ENCODE peak calls at places on chromosomes 16 and 17, in seven cellular contexts. One of them, this sample, is unnamed.

GRCh38 chr17:78997231-78997741 is 12.3 kb downstream of the CANT1 start:
- DNase-seq in NCI-H1105 treated with DMSO at 0.1 percent for 48 hours: no peak
- DNase-seq in left colon: peak; percentile 36
- DNase-seq in RWPE1: no peak
- DNase-seq in hepatic stellate cell: no peak
- DNase-seq in cerebellum: no peak
- DNase-seq in activated CD4-positive, CD25-positive, alpha-beta regulatory T cell: no peak
- DNase-seq in this sample: no peak

GRCh38 chr16:13110124-13110796 is 208.9 kb downstream of the SHISA9 start:
- DNase-seq in NCI-H1105 treated with DMSO at 0.1 percent for 48 hours: no peak
- DNase-seq in left colon: no peak
- DNase-seq in RWPE1: peak; percentile 32
- DNase-seq in hepatic stellate cell: no peak
- DNase-seq in cerebellum: no peak
- DNase-seq in activated CD4-positive, CD25-positive, alpha-beta regulatory T cell: no peak
- DNase-seq in this sample: no peak

GRCh38 chr17:59558953-59559352 is 6.5 kb upstream of the DHX40 start:
- DNase-seq in NCI-H1105 treated with DMSO at 0.1 percent for 48 hours: no peak
- DNase-seq in left colon: no peak
- DNase-seq in RWPE1: no peak
- DNase-seq in hepatic stellate cell: peak; percentile 17
- DNase-seq in cerebellum: peak; percentile 13
- DNase-seq in activated CD4-positive, CD25-positive, alpha-beta regulatory T cell: no peak
- DNase-seq in this sample: no peak

GRCh38 chr16:67562526-67562917 is at the start of gene CTCF:
- DNase-seq in NCI-H1105 treated with DMSO at 0.1 percent for 48 hours: peak; percentile 69
- DNase-seq in left colon: peak; percentile 78
- DNase-seq in RWPE1: peak; percentile 82
- DNase-seq in hepatic stellate cell: peak; percentile 84
- DNase-seq in cerebellum: peak; percentile 89
- DNase-seq in activated CD4-positive, CD25-positive, alpha-beta regulatory T cell: peak; percentile 75
- DNase-seq in this sample: no peak

GRCh38 chr16:64280317-64280716 is 841.5 kb downstream of the CDH11 start:
- DNase-seq in NCI-H1105 treated with DMSO at 0.1 percent for 48 hours: no peak
- DNase-seq in left colon: no peak
- DNase-seq in RWPE1: no peak
- DNase-seq in hepatic stellate cell: no peak
- DNase-seq in cerebellum: no peak
- DNase-seq in activated CD4-positive, CD25-positive, alpha-beta regulatory T cell: no peak
- DNase-seq in this sample: no peak

GRCh38 chr17:29565643-29566472 is 979 bp downstream of the ABHD15 start:
- DNase-seq in NCI-H1105 treated with DMSO at 0.1 percent for 48 hours: peak; percentile 83
- DNase-seq in left colon: no peak
- DNase-seq in RWPE1: no peak
- DNase-seq in hepatic stellate cell: no peak
- DNase-seq in cerebellum: no peak
- DNase-seq in activated CD4-positive, CD25-positive, alpha-beta regulatory T cell: no peak
- DNase-seq in this sample: peak; percentile 79

GRCh38 chr17:9110501-9110900 is 89.2 kb downstream of the NTN1 start:
- DNase-seq in NCI-H1105 treated with DMSO at 0.1 percent for 48 hours: no peak
- DNase-seq in left colon: no peak
- DNase-seq in RWPE1: no peak
- DNase-seq in hepatic stellate cell: no peak
- DNase-seq in cerebellum: no peak
- DNase-seq in activated CD4-positive, CD25-positive, alpha-beta regulatory T cell: no peak
- DNase-seq in this sample: no peak

GRCh38 chr17:21511368-21512195 is 135.4 kb downstream of the KCNJ12 start:
- DNase-seq in NCI-H1105 treated with DMSO at 0.1 percent for 48 hours: peak; percentile 84
- DNase-seq in left colon: peak; percentile 74
- DNase-seq in RWPE1: peak; percentile 68
- DNase-seq in hepatic stellate cell: peak; percentile 83
- DNase-seq in cerebellum: peak; percentile 80
- DNase-seq in activated CD4-positive, CD25-positive, alpha-beta regulatory T cell: peak; percentile 48
- DNase-seq in this sample: peak; percentile 54

GRCh38 chr17:63154586-63155244 is 188.7 kb downstream of the TANC2 start:
- DNase-seq in NCI-H1105 treated with DMSO at 0.1 percent for 48 hours: no peak
- DNase-seq in left colon: no peak
- DNase-seq in RWPE1: no peak
- DNase-seq in hepatic stellate cell: no peak
- DNase-seq in cerebellum: no peak
- DNase-seq in activated CD4-positive, CD25-positive, alpha-beta regulatory T cell: no peak
- DNase-seq in this sample: no peak

GRCh38 chr17:9705745-9706144 is 60.4 kb downstream of the USP43 start:
- DNase-seq in NCI-H1105 treated with DMSO at 0.1 percent for 48 hours: peak; percentile 11
- DNase-seq in left colon: no peak
- DNase-seq in RWPE1: no peak
- DNase-seq in hepatic stellate cell: no peak
- DNase-seq in cerebellum: no peak
- DNase-seq in activated CD4-positive, CD25-positive, alpha-beta regulatory T cell: no peak
- DNase-seq in this sample: peak; percentile 25

GRCh38 chr16:11129378-11129781 is 126.6 kb downstream of the SOCS1 start:
- DNase-seq in NCI-H1105 treated with DMSO at 0.1 percent for 48 hours: no peak
- DNase-seq in left colon: no peak
- DNase-seq in RWPE1: no peak
- DNase-seq in hepatic stellate cell: peak; percentile 59
- DNase-seq in cerebellum: no peak
- DNase-seq in activated CD4-positive, CD25-positive, alpha-beta regulatory T cell: no peak
- DNase-seq in this sample: no peak

GRCh38 chr17:72719582-72720493 is 372.6 kb downstream of the SLC39A11 start:
- DNase-seq in NCI-H1105 treated with DMSO at 0.1 percent for 48 hours: no peak
- DNase-seq in left colon: peak; percentile 34
- DNase-seq in RWPE1: no peak
- DNase-seq in hepatic stellate cell: no peak
- DNase-seq in cerebellum: no peak
- DNase-seq in activated CD4-positive, CD25-positive, alpha-beta regulatory T cell: no peak
- DNase-seq in this sample: no peak